ENCODE peak calls at places on chromosomes 11 and 22, in four cellular contexts. One of them, this sample, is unnamed.
A peak's percentile ranks its signal among the peaks of the same experiment; 100 is the strongest.

GRCh38 chr11:109135627-109136026 is 286.4 kb upstream of the C11orf87 start:
- DNase-seq in mammary epithelial cell: no peak
- DNase-seq in heart left ventricle: no peak
- DNase-seq in uterus: no peak
- DNase-seq in this sample: no peak

GRCh38 chr11:113736323-113736722 is 30.2 kb upstream of the TMPRSS5 start:
- DNase-seq in mammary epithelial cell: no peak
- DNase-seq in heart left ventricle: no peak
- DNase-seq in uterus: no peak
- DNase-seq in this sample: no peak

GRCh38 chr11:70699294-70700221 is 301.2 kb downstream of the CTTN start:
- DNase-seq in uterus: no peak
- DNase-seq in mammary epithelial cell: no peak
- DNase-seq in heart left ventricle: no peak
- DNase-seq in this sample: peak; percentile 35

GRCh38 chr11:131248588-131248987 is 121.8 kb upstream of the NTM start:
- DNase-seq in heart left ventricle: no peak
- DNase-seq in uterus: no peak
- DNase-seq in mammary epithelial cell: no peak
- DNase-seq in this sample: peak; percentile 10

GRCh38 chr11:44133335-44133946 is 38.0 kb downstream of the EXT2 start:
- DNase-seq in mammary epithelial cell: no peak
- DNase-seq in uterus: no peak
- DNase-seq in heart left ventricle: no peak
- DNase-seq in this sample: peak; percentile 69

GRCh38 chr11:17972987-17973386 is 39.9 kb downstream of the SERGEF start:
- DNase-seq in uterus: peak; percentile 33
- DNase-seq in heart left ventricle: peak; percentile 56
- DNase-seq in mammary epithelial cell: peak; percentile 94
- DNase-seq in this sample: peak; percentile 80

GRCh38 chr11:60860943-60861342 is 5.2 kb upstream of the PTGDR2 start:
- DNase-seq in mammary epithelial cell: no peak
- DNase-seq in heart left ventricle: peak; percentile 47
- DNase-seq in uterus: no peak
- DNase-seq in this sample: no peak

GRCh38 chr11:134474942-134475341 is 62.9 kb upstream of the B3GAT1 start:
- DNase-seq in heart left ventricle: no peak
- DNase-seq in uterus: no peak
- DNase-seq in mammary epithelial cell: no peak
- DNase-seq in this sample: no peak

GRCh38 chr11:58916637-58917036 is 22.7 kb upstream of the GLYATL1 start:
- DNase-seq in heart left ventricle: no peak
- DNase-seq in uterus: no peak
- DNase-seq in mammary epithelial cell: no peak
- DNase-seq in this sample: no peak

GRCh38 chr11:66987158-66987620 is 12.1 kb downstream of the C11orf86 start:
- DNase-seq in heart left ventricle: peak; percentile 45
- DNase-seq in mammary epithelial cell: no peak
- DNase-seq in uterus: no peak
- DNase-seq in this sample: no peak

GRCh38 chr11:95524328-95525036 is 265.1 kb downstream of the FAM76B start:
- DNase-seq in mammary epithelial cell: no peak
- DNase-seq in heart left ventricle: no peak
- DNase-seq in uterus: no peak
- DNase-seq in this sample: no peak

GRCh38 chr11:82703226-82703625 is 30.4 kb downstream of the FAM181B start:
- DNase-seq in uterus: no peak
- DNase-seq in heart left ventricle: no peak
- DNase-seq in mammary epithelial cell: no peak
- DNase-seq in this sample: no peak

GRCh38 chr22:32177221-32177765 is 18.2 kb upstream of the C22orf42 start:
- DNase-seq in uterus: no peak
- DNase-seq in heart left ventricle: no peak
- DNase-seq in mammary epithelial cell: no peak
- DNase-seq in this sample: no peak

GRCh38 chr11:95148421-95148820 is 58.8 kb downstream of the ENDOD1 start:
- DNase-seq in uterus: no peak
- DNase-seq in heart left ventricle: no peak
- DNase-seq in mammary epithelial cell: peak; percentile 17
- DNase-seq in this sample: no peak

GRCh38 chr11:33344611-33345010 is 87.4 kb downstream of the HIPK3 start:
- DNase-seq in uterus: no peak
- DNase-seq in mammary epithelial cell: no peak
- DNase-seq in heart left ventricle: no peak
- DNase-seq in this sample: peak; percentile 20

GRCh38 chr22:34801221-34801620 is 264.7 kb upstream of the ISX start:
- DNase-seq in mammary epithelial cell: no peak
- DNase-seq in uterus: no peak
- DNase-seq in heart left ventricle: no peak
- DNase-seq in this sample: no peak

GRCh38 chr22:30778261-30778660 is 83.6 kb downstream of the OSBP2 start:
- DNase-seq in mammary epithelial cell: no peak
- DNase-seq in uterus: no peak
- DNase-seq in heart left ventricle: no peak
- DNase-seq in this sample: no peak

GRCh38 chr11:3227568-3228444 is 4.4 kb downstream of the MRGPRE start:
- DNase-seq in mammary epithelial cell: no peak
- DNase-seq in uterus: no peak
- DNase-seq in heart left ventricle: no peak
- DNase-seq in this sample: no peak

GRCh38 chr11:111449696-111450479 is 62.3 kb downstream of the BTG4 start:
- DNase-seq in uterus: no peak
- DNase-seq in heart left ventricle: no peak
- DNase-seq in mammary epithelial cell: no peak
- DNase-seq in this sample: no peak

DNA sequence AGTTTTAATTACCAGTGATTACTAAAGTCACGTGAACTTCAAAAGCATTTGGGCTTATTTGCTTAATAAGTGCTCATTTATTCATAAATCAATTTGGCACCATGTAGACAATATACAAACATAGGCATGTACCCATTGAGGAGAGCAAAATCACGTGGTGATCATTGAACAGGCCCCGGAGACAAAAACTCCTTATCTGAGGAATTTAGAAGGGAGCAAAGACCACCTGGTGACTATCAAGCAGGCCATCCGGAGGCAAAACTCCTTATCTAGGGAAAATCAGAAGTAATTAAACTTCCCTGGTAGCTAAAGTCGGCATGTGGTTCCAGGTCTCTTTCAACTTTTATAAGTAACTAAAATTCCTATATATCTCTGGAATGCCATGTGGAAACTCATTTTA is 5.7 kb upstream of the BTBD10 start:
- DNase-seq in mammary epithelial cell: no peak
- DNase-seq in heart left ventricle: no peak
- DNase-seq in uterus: no peak
- DNase-seq in this sample: no peak
- H3K27ac ChIP-seq in mammary epithelial cell: no peak overlapping the region
- H3K27ac ChIP-seq in heart left ventricle: no peak overlapping the region
- H3K27ac ChIP-seq in uterus: no peak overlapping the region
- H3K27ac ChIP-seq in this sample: no peak overlapping the region

GRCh38 chr11:1487851-1488574 is 1.4 kb upstream of the MOB2 start:
- DNase-seq in uterus: no peak
- DNase-seq in heart left ventricle: peak; percentile 15
- DNase-seq in mammary epithelial cell: no peak
- DNase-seq in this sample: no peak

GRCh38 chr11:1485504-1485885 is 1.1 kb downstream of the MOB2 start:
- DNase-seq in mammary epithelial cell: no peak
- DNase-seq in uterus: no peak
- DNase-seq in heart left ventricle: no peak
- DNase-seq in this sample: no peak

GRCh38 chr11:1487091-1487850 is 692 bp upstream of the MOB2 start:
- DNase-seq in heart left ventricle: peak; percentile 22
- DNase-seq in mammary epithelial cell: no peak
- DNase-seq in uterus: no peak
- DNase-seq in this sample: no peak

GRCh38 chr11:1484716-1485503 is 1.7 kb downstream of the MOB2 start:
- DNase-seq in uterus: no peak
- DNase-seq in mammary epithelial cell: no peak
- DNase-seq in heart left ventricle: peak; percentile 41
- DNase-seq in this sample: no peak

GRCh38 chr11:1486054-1486825 is at the start of gene MOB2:
- DNase-seq in heart left ventricle: peak; percentile 50
- DNase-seq in uterus: peak; percentile 56
- DNase-seq in mammary epithelial cell: no peak
- DNase-seq in this sample: peak; percentile 83
- H3K4me1 ChIP-seq in heart left ventricle: peaks cover 54% of the 10 kb centered on the region
- H3K4me1 ChIP-seq in uterus: no peaks in the 10 kb centered on the region
- H3K4me1 ChIP-seq in mammary epithelial cell: peaks cover 4% of the 10 kb centered on the region
- H3K4me1 ChIP-seq in this sample: peaks cover 26% of the 10 kb centered on the region

GRCh38 chr11:128465531-128465930 is 121.8 kb downstream of the ETS1 start:
- DNase-seq in mammary epithelial cell: no peak
- DNase-seq in heart left ventricle: no peak
- DNase-seq in uterus: no peak
- DNase-seq in this sample: no peak
- H3K36me3 ChIP-seq in mammary epithelial cell: peaks cover 58% of the 10 kb centered on the region
- H3K36me3 ChIP-seq in heart left ventricle: peaks cover 89% of the 10 kb centered on the region
- H3K36me3 ChIP-seq in uterus: no peaks in the 10 kb centered on the region
- H3K36me3 ChIP-seq in this sample: no peaks in the 10 kb centered on the region

GRCh38 chr11:78429667-78430066 is 12.0 kb upstream of the GAB2 start:
- DNase-seq in mammary epithelial cell: no peak
- DNase-seq in uterus: no peak
- DNase-seq in heart left ventricle: no peak
- DNase-seq in this sample: no peak
- H3K27ac ChIP-seq in mammary epithelial cell: no peak overlapping the region
- H3K27ac ChIP-seq in uterus: no peak overlapping the region
- H3K27ac ChIP-seq in heart left ventricle: no peak overlapping the region
- H3K27ac ChIP-seq in this sample: no peak overlapping the region

DNA sequence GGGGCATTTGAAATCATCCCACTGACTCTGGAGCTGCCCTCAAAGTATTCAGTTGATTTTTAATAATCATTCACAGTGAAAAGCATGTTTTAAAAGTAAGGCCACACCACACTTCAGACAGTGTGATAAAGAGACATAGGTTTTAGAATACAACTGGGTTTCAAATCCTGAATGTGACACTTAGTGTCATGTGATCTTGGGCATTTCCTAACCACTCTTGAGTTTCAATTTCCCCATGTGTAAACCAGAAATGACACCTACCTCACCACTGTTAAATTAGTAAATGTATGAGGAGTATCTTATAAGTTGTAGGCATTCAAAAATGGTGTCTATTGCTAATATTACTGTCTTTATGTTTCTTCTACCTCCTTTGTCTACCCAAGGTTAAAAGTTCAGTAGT is 5.4 kb downstream of the TMEM123 start:
- DNase-seq in uterus: no peak
- DNase-seq in mammary epithelial cell: no peak
- DNase-seq in heart left ventricle: no peak
- DNase-seq in this sample: no peak
- H3K4me1 ChIP-seq in uterus: no peaks in the 10 kb centered on the region
- H3K4me1 ChIP-seq in mammary epithelial cell: peaks cover 25% of the 10 kb centered on the region
- H3K4me1 ChIP-seq in heart left ventricle: peaks cover 54% of the 10 kb centered on the region
- H3K4me1 ChIP-seq in this sample: peaks cover 3% of the 10 kb centered on the region

GRCh38 chr11:130198292-130198691 is 38.7 kb downstream of the ST14 start:
- DNase-seq in heart left ventricle: no peak
- DNase-seq in uterus: no peak
- DNase-seq in mammary epithelial cell: no peak
- DNase-seq in this sample: no peak
- H3K36me3 ChIP-seq in heart left ventricle: no peaks in the 10 kb centered on the region
- H3K36me3 ChIP-seq in uterus: no peaks in the 10 kb centered on the region
- H3K36me3 ChIP-seq in mammary epithelial cell: peaks cover 12% of the 10 kb centered on the region
- H3K36me3 ChIP-seq in this sample: no peaks in the 10 kb centered on the region

GRCh38 chr11:119727523-119728081 is 1.4 kb downstream of the NECTIN1 start:
- DNase-seq in heart left ventricle: no peak
- DNase-seq in uterus: peak; percentile 34
- DNase-seq in mammary epithelial cell: no peak
- DNase-seq in this sample: peak; percentile 43
- H3K27ac ChIP-seq in heart left ventricle: peak overlapping the region; percentile 89
- H3K27ac ChIP-seq in uterus: no peak overlapping the region
- H3K27ac ChIP-seq in mammary epithelial cell: peak overlapping the region; percentile 74
- H3K27ac ChIP-seq in this sample: no peak overlapping the region

GRCh38 chr11:45149483-45150056 is 3.1 kb downstream of the PRDM11 start:
- DNase-seq in uterus: no peak
- DNase-seq in mammary epithelial cell: no peak
- DNase-seq in heart left ventricle: no peak
- DNase-seq in this sample: no peak
- H3K4me1 ChIP-seq in uterus: no peaks in the 10 kb centered on the region
- H3K4me1 ChIP-seq in mammary epithelial cell: peaks cover 10% of the 10 kb centered on the region
- H3K4me1 ChIP-seq in heart left ventricle: peaks cover 25% of the 10 kb centered on the region
- H3K4me1 ChIP-seq in this sample: peaks cover 5% of the 10 kb centered on the region

GRCh38 chr22:21592422-21592821 is 24.9 kb downstream of the UBE2L3 start:
- DNase-seq in heart left ventricle: no peak
- DNase-seq in uterus: no peak
- DNase-seq in mammary epithelial cell: no peak
- DNase-seq in this sample: no peak

GRCh38 chr22:21589415-21589814 is 21.9 kb downstream of the UBE2L3 start:
- DNase-seq in heart left ventricle: no peak
- DNase-seq in uterus: no peak
- DNase-seq in mammary epithelial cell: no peak
- DNase-seq in this sample: no peak

GRCh38 chr22:21593406-21594232 is 26.1 kb downstream of the UBE2L3 start:
- DNase-seq in heart left ventricle: peak; percentile 82
- DNase-seq in uterus: no peak
- DNase-seq in mammary epithelial cell: no peak
- DNase-seq in this sample: no peak

GRCh38 chr22:21590809-21591641 is 23.5 kb downstream of the UBE2L3 start:
- DNase-seq in mammary epithelial cell: no peak
- DNase-seq in uterus: no peak
- DNase-seq in heart left ventricle: no peak
- DNase-seq in this sample: no peak

DNA sequence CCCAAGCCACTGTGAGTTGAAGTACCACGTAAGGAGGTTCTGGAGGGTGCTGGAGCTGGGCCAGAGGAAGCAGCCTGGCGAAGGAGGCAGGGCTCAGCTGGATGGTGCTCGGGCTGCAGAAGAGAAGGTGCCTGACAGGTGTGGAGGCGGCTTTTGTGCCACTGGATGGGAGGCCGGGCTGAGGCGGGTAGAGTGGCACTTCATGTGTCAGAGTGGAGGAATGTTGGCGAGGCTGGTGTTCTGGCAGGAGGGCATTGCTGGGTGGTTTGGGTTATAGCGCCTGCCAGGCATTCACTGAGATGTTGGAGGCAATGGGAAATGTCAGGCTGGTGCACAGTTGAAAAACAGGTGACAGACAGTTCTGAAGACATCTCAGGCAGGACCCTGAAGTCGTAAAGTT is 24.2 kb downstream of the UBE2L3 start:
- DNase-seq in heart left ventricle: peak; percentile 75
- DNase-seq in uterus: no peak
- DNase-seq in mammary epithelial cell: no peak
- DNase-seq in this sample: no peak
- H3K36me3 ChIP-seq in heart left ventricle: peaks cover 41% of the 10 kb centered on the region
- H3K36me3 ChIP-seq in uterus: no peaks in the 10 kb centered on the region
- H3K36me3 ChIP-seq in mammary epithelial cell: peaks cover 17% of the 10 kb centered on the region
- H3K36me3 ChIP-seq in this sample: peaks cover 18% of the 10 kb centered on the region

This sample was measured in cardiac muscle cell.